ENCODE peak calls at places on chromosomes 3 and 15, in nine cellular contexts. One of them, this sample, is unnamed.

GRCh38 chr3:176994393-176994792 is 202.9 kb downstream of the TBL1XR1 start:
- DNase-seq in thoracic aorta: no peak
- DNase-seq in WERI-Rb-1: no peak
- DNase-seq in transverse colon: no peak
- DNase-seq in cardiac muscle cell: no peak
- DNase-seq in RWPE1: no peak
- DNase-seq in PC-3: no peak
- DNase-seq in left lung: no peak
- DNase-seq in psoas muscle: no peak
- DNase-seq in this sample: no peak

GRCh38 chr15:60120100-60120499 is 116.0 kb downstream of the FOXB1 start:
- DNase-seq in thoracic aorta: no peak
- DNase-seq in WERI-Rb-1: no peak
- DNase-seq in transverse colon: no peak
- DNase-seq in cardiac muscle cell: no peak
- DNase-seq in RWPE1: no peak
- DNase-seq in PC-3: no peak
- DNase-seq in left lung: no peak
- DNase-seq in psoas muscle: no peak
- DNase-seq in this sample: no peak

GRCh38 chr3:177729939-177730700 is 532.8 kb upstream of the TBL1XR1 start:
- DNase-seq in thoracic aorta: no peak
- DNase-seq in WERI-Rb-1: no peak
- DNase-seq in transverse colon: no peak
- DNase-seq in cardiac muscle cell: no peak
- DNase-seq in RWPE1: no peak
- DNase-seq in PC-3: no peak
- DNase-seq in left lung: no peak
- DNase-seq in psoas muscle: peak; percentile 43
- DNase-seq in this sample: no peak

GRCh38 chr3:35679409-35680080 is 40.2 kb downstream of the ARPP21 start:
- DNase-seq in thoracic aorta: no peak
- DNase-seq in WERI-Rb-1: peak; percentile 16
- DNase-seq in transverse colon: no peak
- DNase-seq in cardiac muscle cell: no peak
- DNase-seq in RWPE1: no peak
- DNase-seq in PC-3: no peak
- DNase-seq in left lung: no peak
- DNase-seq in psoas muscle: no peak
- DNase-seq in this sample: no peak

GRCh38 chr3:157257101-157257500 is 97.2 kb upstream of the CCNL1 start:
- DNase-seq in thoracic aorta: no peak
- DNase-seq in WERI-Rb-1: no peak
- DNase-seq in transverse colon: no peak
- DNase-seq in cardiac muscle cell: no peak
- DNase-seq in RWPE1: no peak
- DNase-seq in PC-3: no peak
- DNase-seq in left lung: no peak
- DNase-seq in psoas muscle: no peak
- DNase-seq in this sample: no peak

GRCh38 chr3:169509780-169510179 is 153.7 kb downstream of the MECOM start:
- DNase-seq in thoracic aorta: no peak
- DNase-seq in WERI-Rb-1: peak; percentile 56
- DNase-seq in transverse colon: no peak
- DNase-seq in cardiac muscle cell: no peak
- DNase-seq in RWPE1: no peak
- DNase-seq in PC-3: no peak
- DNase-seq in left lung: no peak
- DNase-seq in psoas muscle: no peak
- DNase-seq in this sample: no peak

GRCh38 chr3:101995371-101996046 is 146.2 kb downstream of the NFKBIZ start:
- DNase-seq in thoracic aorta: no peak
- DNase-seq in WERI-Rb-1: no peak
- DNase-seq in transverse colon: no peak
- DNase-seq in cardiac muscle cell: no peak
- DNase-seq in RWPE1: no peak
- DNase-seq in PC-3: peak; percentile 63
- DNase-seq in left lung: no peak
- DNase-seq in psoas muscle: no peak
- DNase-seq in this sample: no peak

GRCh38 chr3:46386206-46386605 is 15.5 kb downstream of the CCR5 start:
- DNase-seq in thoracic aorta: no peak
- DNase-seq in WERI-Rb-1: no peak
- DNase-seq in transverse colon: no peak
- DNase-seq in cardiac muscle cell: no peak
- DNase-seq in RWPE1: peak; percentile 91
- DNase-seq in PC-3: peak; percentile 90
- DNase-seq in left lung: no peak
- DNase-seq in psoas muscle: no peak
- DNase-seq in this sample: no peak

GRCh38 chr3:49358884-49359225 is 702 bp upstream of the GPX1 start:
- DNase-seq in thoracic aorta: no peak
- DNase-seq in WERI-Rb-1: no peak
- DNase-seq in transverse colon: no peak
- DNase-seq in cardiac muscle cell: no peak
- DNase-seq in RWPE1: no peak
- DNase-seq in PC-3: no peak
- DNase-seq in left lung: no peak
- DNase-seq in psoas muscle: no peak
- DNase-seq in this sample: no peak

GRCh38 chr15:101296418-101297405 is 1.7 kb upstream of the SNRPA1 start:
- DNase-seq in thoracic aorta: no peak
- DNase-seq in WERI-Rb-1: no peak
- DNase-seq in transverse colon: no peak
- DNase-seq in cardiac muscle cell: no peak
- DNase-seq in RWPE1: peak; percentile 71
- DNase-seq in PC-3: peak; percentile 70
- DNase-seq in left lung: no peak
- DNase-seq in psoas muscle: no peak
- DNase-seq in this sample: no peak

GRCh38 chr3:188164248-188164687 is 10.3 kb downstream of the LPP start:
- DNase-seq in thoracic aorta: no peak
- DNase-seq in WERI-Rb-1: no peak
- DNase-seq in transverse colon: peak; percentile 80
- DNase-seq in cardiac muscle cell: no peak
- DNase-seq in RWPE1: peak; percentile 26
- DNase-seq in PC-3: peak; percentile 91
- DNase-seq in left lung: no peak
- DNase-seq in psoas muscle: no peak
- DNase-seq in this sample: no peak

GRCh38 chr3:107452436-107452835 is 70.3 kb upstream of the BBX start:
- DNase-seq in thoracic aorta: no peak
- DNase-seq in WERI-Rb-1: no peak
- DNase-seq in transverse colon: no peak
- DNase-seq in cardiac muscle cell: no peak
- DNase-seq in RWPE1: no peak
- DNase-seq in PC-3: peak; percentile 56
- DNase-seq in left lung: no peak
- DNase-seq in psoas muscle: no peak
- DNase-seq in this sample: no peak

GRCh38 chr15:73941871-73942635 is 15.8 kb downstream of the LOXL1 start:
- DNase-seq in thoracic aorta: no peak
- DNase-seq in WERI-Rb-1: no peak
- DNase-seq in transverse colon: no peak
- DNase-seq in cardiac muscle cell: no peak
- DNase-seq in RWPE1: no peak
- DNase-seq in PC-3: peak; percentile 90
- DNase-seq in left lung: no peak
- DNase-seq in psoas muscle: no peak
- DNase-seq in this sample: no peak

GRCh38 chr3:126850370-126851085 is 132.4 kb upstream of the PLXNA1 start:
- DNase-seq in thoracic aorta: no peak
- DNase-seq in WERI-Rb-1: no peak
- DNase-seq in transverse colon: no peak
- DNase-seq in cardiac muscle cell: peak; percentile 93
- DNase-seq in RWPE1: no peak
- DNase-seq in PC-3: no peak
- DNase-seq in left lung: no peak
- DNase-seq in psoas muscle: no peak
- DNase-seq in this sample: no peak

GRCh38 chr3:33858131-33858530 is 59.7 kb downstream of the PDCD6IP start:
- DNase-seq in thoracic aorta: no peak
- DNase-seq in WERI-Rb-1: no peak
- DNase-seq in transverse colon: no peak
- DNase-seq in cardiac muscle cell: no peak
- DNase-seq in RWPE1: no peak
- DNase-seq in PC-3: peak; percentile 27
- DNase-seq in left lung: no peak
- DNase-seq in psoas muscle: no peak
- DNase-seq in this sample: no peak

GRCh38 chr3:16183601-16184270 is 9.3 kb downstream of the GALNT15 start:
- DNase-seq in thoracic aorta: no peak
- DNase-seq in WERI-Rb-1: peak; percentile 74
- DNase-seq in transverse colon: no peak
- DNase-seq in cardiac muscle cell: no peak
- DNase-seq in RWPE1: peak; percentile 12
- DNase-seq in PC-3: peak; percentile 54
- DNase-seq in left lung: no peak
- DNase-seq in psoas muscle: no peak
- DNase-seq in this sample: no peak

GRCh38 chr3:112746675-112747276 is 99.9 kb downstream of the CD200R1L start:
- DNase-seq in thoracic aorta: no peak
- DNase-seq in WERI-Rb-1: no peak
- DNase-seq in transverse colon: no peak
- DNase-seq in cardiac muscle cell: no peak
- DNase-seq in RWPE1: peak; percentile 26
- DNase-seq in PC-3: no peak
- DNase-seq in left lung: no peak
- DNase-seq in psoas muscle: no peak
- DNase-seq in this sample: no peak

GRCh38 chr3:118298133-118298532 is 736.5 kb downstream of the IGSF11 start:
- DNase-seq in thoracic aorta: no peak
- DNase-seq in WERI-Rb-1: no peak
- DNase-seq in transverse colon: no peak
- DNase-seq in cardiac muscle cell: no peak
- DNase-seq in RWPE1: no peak
- DNase-seq in PC-3: no peak
- DNase-seq in left lung: no peak
- DNase-seq in psoas muscle: no peak
- DNase-seq in this sample: no peak
- H3K27ac ChIP-seq in thoracic aorta: no peak overlapping the region
- H3K27ac ChIP-seq in WERI-Rb-1: no peak overlapping the region
- H3K27ac ChIP-seq in transverse colon: no peak overlapping the region
- H3K27ac ChIP-seq in cardiac muscle cell: no peak overlapping the region
- H3K27ac ChIP-seq in RWPE1: no peak overlapping the region
- H3K27ac ChIP-seq in PC-3: no peak overlapping the region
- H3K27ac ChIP-seq in left lung: no peak overlapping the region
- H3K27ac ChIP-seq in psoas muscle: no peak overlapping the region
- H3K27ac ChIP-seq in this sample: no peak overlapping the region

GRCh38 chr15:78315686-78316085 is 16.3 kb upstream of the SKIC8 start:
- DNase-seq in thoracic aorta: no peak
- DNase-seq in WERI-Rb-1: peak; percentile 84
- DNase-seq in transverse colon: peak; percentile 54
- DNase-seq in cardiac muscle cell: peak; percentile 32
- DNase-seq in RWPE1: no peak
- DNase-seq in PC-3: peak; percentile 16
- DNase-seq in left lung: no peak
- DNase-seq in psoas muscle: no peak
- DNase-seq in this sample: no peak
- TF ChIP-seq CTCF in thoracic aorta: no peak
- TF ChIP-seq CTCF in WERI-Rb-1: peak; percentile 96
- TF ChIP-seq CTCF in transverse colon: peak; percentile 55
- TF ChIP-seq CTCF in cardiac muscle cell: no peak
- TF ChIP-seq CTCF in RWPE1: no peak
- TF ChIP-seq CTCF in PC-3: peak; percentile 55
- TF ChIP-seq CTCF in left lung: no peak
- TF ChIP-seq CTCF in psoas muscle: no peak
- TF ChIP-seq CTCF in this sample: no peak

DNA sequence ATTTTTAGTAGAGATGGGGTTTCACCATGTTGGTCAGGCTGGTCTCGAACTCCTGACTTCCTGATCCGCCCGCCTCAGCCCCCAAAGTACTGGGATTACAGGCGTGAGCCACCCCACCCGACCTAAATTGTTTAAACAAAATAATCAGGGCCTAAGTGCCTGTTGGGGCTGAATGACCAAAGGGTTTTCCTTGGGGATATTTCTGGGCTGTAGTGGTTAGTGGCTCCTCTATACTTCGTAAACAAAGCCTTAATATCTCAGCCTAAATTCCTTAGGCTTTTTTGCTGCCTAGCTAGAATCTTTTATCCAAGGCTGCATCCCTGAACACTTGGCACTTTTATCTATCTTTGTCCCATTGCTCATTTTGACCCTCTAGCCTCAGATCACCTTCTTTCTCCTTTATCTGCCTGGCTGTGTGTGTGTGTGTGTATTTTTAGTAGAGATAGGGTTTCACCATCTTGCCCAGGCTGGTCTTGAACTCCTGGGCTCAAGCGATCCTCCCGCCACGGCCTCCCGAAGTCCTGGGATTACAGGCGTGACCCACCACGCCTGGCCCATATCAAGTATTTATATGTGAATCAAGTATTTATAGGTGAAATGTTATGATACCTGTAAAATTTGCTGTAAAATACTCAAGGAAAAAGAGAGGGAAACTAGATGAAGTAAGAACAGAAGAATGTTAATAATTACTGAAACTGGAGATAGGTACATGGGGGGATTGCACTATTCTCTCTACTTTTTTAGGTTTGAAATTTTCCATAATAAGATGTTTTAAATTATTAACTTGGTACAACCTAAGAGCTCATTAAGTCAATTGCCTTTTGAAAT is 1.8 kb downstream of the NUSAP1 start:
- DNase-seq in thoracic aorta: no peak
- DNase-seq in WERI-Rb-1: no peak
- DNase-seq in transverse colon: no peak
- DNase-seq in cardiac muscle cell: no peak
- DNase-seq in RWPE1: no peak
- DNase-seq in PC-3: peak; percentile 4
- DNase-seq in left lung: no peak
- DNase-seq in psoas muscle: no peak
- DNase-seq in this sample: no peak
- H3K27ac ChIP-seq in thoracic aorta: no peak overlapping the region
- H3K27ac ChIP-seq in WERI-Rb-1: peak overlapping the region; percentile 93
- H3K27ac ChIP-seq in transverse colon: no peak overlapping the region
- H3K27ac ChIP-seq in cardiac muscle cell: no peak overlapping the region
- H3K27ac ChIP-seq in RWPE1: peak overlapping the region; percentile 95
- H3K27ac ChIP-seq in PC-3: no peak overlapping the region
- H3K27ac ChIP-seq in left lung: no peak overlapping the region
- H3K27ac ChIP-seq in psoas muscle: no peak overlapping the region
- H3K27ac ChIP-seq in this sample: no peak overlapping the region

DNA sequence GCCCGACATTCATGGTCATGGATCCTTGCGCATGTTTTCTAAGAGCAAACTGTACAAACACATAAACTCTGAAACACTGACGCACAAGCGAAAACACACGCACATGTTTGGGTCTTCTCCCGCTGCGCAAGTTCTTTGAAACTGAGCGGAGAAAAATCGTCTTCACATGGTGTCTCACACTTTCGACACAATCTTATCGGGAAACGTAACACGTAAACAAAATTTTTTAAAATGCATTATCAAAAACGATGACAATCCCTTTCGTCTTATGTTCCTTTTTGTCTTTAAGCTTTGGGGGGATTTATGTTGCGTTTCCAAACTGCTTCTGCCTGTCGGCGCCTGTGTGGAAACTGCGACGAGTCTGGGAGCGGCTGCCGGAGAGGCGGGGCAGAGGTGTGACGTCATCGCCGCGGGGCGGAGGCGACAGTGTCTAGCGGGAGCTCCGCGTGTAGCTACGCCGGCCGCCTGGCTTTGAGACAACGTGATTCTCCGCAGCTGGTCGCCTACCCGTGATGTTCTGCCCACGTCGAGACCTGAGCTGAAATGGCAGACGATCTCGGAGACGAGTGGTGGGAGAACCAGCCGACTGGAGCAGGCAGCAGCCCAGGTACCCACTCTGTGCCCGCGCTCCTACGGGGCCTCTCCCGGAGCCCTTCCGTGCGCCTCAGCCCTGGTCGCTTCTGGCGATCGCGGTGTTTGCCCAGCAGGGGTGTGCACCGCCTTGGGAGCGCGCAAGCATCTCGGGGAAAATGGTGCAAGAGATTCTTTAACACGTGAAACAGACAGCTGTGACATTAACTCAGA is at the start of gene CMSS1:
- DNase-seq in thoracic aorta: peak; percentile 67
- DNase-seq in WERI-Rb-1: peak; percentile 95
- DNase-seq in transverse colon: peak; percentile 96
- DNase-seq in cardiac muscle cell: peak; percentile 95
- DNase-seq in RWPE1: peak; percentile 89
- DNase-seq in PC-3: peak; percentile 93
- DNase-seq in left lung: peak; percentile 100
- DNase-seq in psoas muscle: peak; percentile 97
- DNase-seq in this sample: peak; percentile 99
- TF ChIP-seq CTCF in thoracic aorta: peak; percentile 41
- TF ChIP-seq CTCF in WERI-Rb-1: peak; percentile 24
- TF ChIP-seq CTCF in transverse colon: peak; percentile 60
- TF ChIP-seq CTCF in cardiac muscle cell: peak; percentile 20
- TF ChIP-seq CTCF in RWPE1: peak; percentile 29
- TF ChIP-seq CTCF in PC-3: peak; percentile 28
- TF ChIP-seq CTCF in left lung: peak; percentile 37
- TF ChIP-seq CTCF in psoas muscle: peak; percentile 31
- TF ChIP-seq CTCF in this sample: no peak